ENCODE peak calls at places on chromosomes 4 and X, in ten cellular contexts. One of them, this sample, is unnamed.
A peak's percentile ranks its signal among the peaks of the same experiment; 100 is the strongest.

GRCh38 chrX:129996120-129996519 is 13.7 kb downstream of the BCORL1 start:
- DNase-seq in endodermal cell: no peak
- DNase-seq in Panc1: no peak
- DNase-seq in cardiac muscle cell: peak; percentile 64
- DNase-seq in upper lobe of right lung: no peak
- DNase-seq in lung: no peak
- DNase-seq in OCI-LY7: no peak
- DNase-seq in right cardiac atrium: no peak
- DNase-seq in spleen: no peak
- DNase-seq in CD8-positive, alpha-beta memory T cell: no peak
- DNase-seq in this sample: no peak

GRCh38 chr4:126799971-126800722 is 832.6 kb upstream of the INTU start:
- DNase-seq in endodermal cell: no peak
- DNase-seq in Panc1: no peak
- DNase-seq in cardiac muscle cell: peak; percentile 72
- DNase-seq in upper lobe of right lung: no peak
- DNase-seq in lung: no peak
- DNase-seq in OCI-LY7: no peak
- DNase-seq in right cardiac atrium: no peak
- DNase-seq in spleen: no peak
- DNase-seq in CD8-positive, alpha-beta memory T cell: no peak
- DNase-seq in this sample: no peak

GRCh38 chr4:92305148-92305877 is 1.5 kb downstream of the GRID2 start:
- DNase-seq in endodermal cell: peak; percentile 98
- DNase-seq in Panc1: no peak
- DNase-seq in cardiac muscle cell: peak; percentile 71
- DNase-seq in upper lobe of right lung: peak; percentile 71
- DNase-seq in lung: peak; percentile 28
- DNase-seq in OCI-LY7: no peak
- DNase-seq in right cardiac atrium: peak; percentile 68
- DNase-seq in spleen: no peak
- DNase-seq in CD8-positive, alpha-beta memory T cell: no peak
- DNase-seq in this sample: no peak

GRCh38 chrX:104565791-104566687 is at the start of gene IL1RAPL2:
- DNase-seq in endodermal cell: peak; percentile 90
- DNase-seq in Panc1: no peak
- DNase-seq in cardiac muscle cell: peak; percentile 13
- DNase-seq in upper lobe of right lung: peak; percentile 77
- DNase-seq in lung: no peak
- DNase-seq in OCI-LY7: no peak
- DNase-seq in right cardiac atrium: no peak
- DNase-seq in spleen: no peak
- DNase-seq in CD8-positive, alpha-beta memory T cell: no peak
- DNase-seq in this sample: peak; percentile 38

GRCh38 chr4:75306496-75306895 is 207.7 kb downstream of the RCHY1 start:
- DNase-seq in endodermal cell: no peak
- DNase-seq in Panc1: no peak
- DNase-seq in cardiac muscle cell: no peak
- DNase-seq in upper lobe of right lung: no peak
- DNase-seq in lung: no peak
- DNase-seq in OCI-LY7: no peak
- DNase-seq in right cardiac atrium: no peak
- DNase-seq in spleen: no peak
- DNase-seq in CD8-positive, alpha-beta memory T cell: no peak
- DNase-seq in this sample: no peak

GRCh38 chr4:147933316-147933715 is 201.4 kb downstream of the ARHGAP10 start:
- DNase-seq in endodermal cell: no peak
- DNase-seq in Panc1: no peak
- DNase-seq in cardiac muscle cell: no peak
- DNase-seq in upper lobe of right lung: no peak
- DNase-seq in lung: no peak
- DNase-seq in OCI-LY7: peak; percentile 2
- DNase-seq in right cardiac atrium: no peak
- DNase-seq in spleen: no peak
- DNase-seq in CD8-positive, alpha-beta memory T cell: no peak
- DNase-seq in this sample: no peak

GRCh38 chrX:40922307-40922706 is 162.9 kb upstream of the USP9X start:
- DNase-seq in endodermal cell: peak; percentile 83
- DNase-seq in Panc1: no peak
- DNase-seq in cardiac muscle cell: peak; percentile 80
- DNase-seq in upper lobe of right lung: no peak
- DNase-seq in lung: no peak
- DNase-seq in OCI-LY7: peak; percentile 44
- DNase-seq in right cardiac atrium: no peak
- DNase-seq in spleen: no peak
- DNase-seq in CD8-positive, alpha-beta memory T cell: no peak
- DNase-seq in this sample: no peak

GRCh38 chrX:9864011-9864410 is 77.8 kb downstream of the SHROOM2 start:
- DNase-seq in endodermal cell: peak; percentile 60
- DNase-seq in Panc1: no peak
- DNase-seq in cardiac muscle cell: no peak
- DNase-seq in upper lobe of right lung: no peak
- DNase-seq in lung: no peak
- DNase-seq in OCI-LY7: no peak
- DNase-seq in right cardiac atrium: no peak
- DNase-seq in spleen: no peak
- DNase-seq in CD8-positive, alpha-beta memory T cell: no peak
- DNase-seq in this sample: no peak

GRCh38 chr4:125750827-125751466 is 436.2 kb downstream of the FAT4 start:
- DNase-seq in endodermal cell: peak; percentile 76
- DNase-seq in Panc1: no peak
- DNase-seq in cardiac muscle cell: peak; percentile 85
- DNase-seq in upper lobe of right lung: no peak
- DNase-seq in lung: no peak
- DNase-seq in OCI-LY7: no peak
- DNase-seq in right cardiac atrium: peak; percentile 32
- DNase-seq in spleen: no peak
- DNase-seq in CD8-positive, alpha-beta memory T cell: no peak
- DNase-seq in this sample: no peak

GRCh38 chr4:122884504-122884903 is 37.9 kb downstream of the NUDT6 start:
- DNase-seq in endodermal cell: no peak
- DNase-seq in Panc1: no peak
- DNase-seq in cardiac muscle cell: no peak
- DNase-seq in upper lobe of right lung: no peak
- DNase-seq in lung: no peak
- DNase-seq in OCI-LY7: no peak
- DNase-seq in right cardiac atrium: no peak
- DNase-seq in spleen: no peak
- DNase-seq in CD8-positive, alpha-beta memory T cell: no peak
- DNase-seq in this sample: no peak

GRCh38 chr4:85824166-85824945 is 349.4 kb downstream of the ARHGAP24 start:
- DNase-seq in endodermal cell: no peak
- DNase-seq in Panc1: no peak
- DNase-seq in cardiac muscle cell: no peak
- DNase-seq in upper lobe of right lung: no peak
- DNase-seq in lung: no peak
- DNase-seq in OCI-LY7: no peak
- DNase-seq in right cardiac atrium: no peak
- DNase-seq in spleen: no peak
- DNase-seq in CD8-positive, alpha-beta memory T cell: no peak
- DNase-seq in this sample: no peak

GRCh38 chr4:48727666-48728459 is 52.2 kb downstream of the FRYL start:
- DNase-seq in endodermal cell: no peak
- DNase-seq in Panc1: no peak
- DNase-seq in cardiac muscle cell: no peak
- DNase-seq in upper lobe of right lung: no peak
- DNase-seq in lung: no peak
- DNase-seq in OCI-LY7: no peak
- DNase-seq in right cardiac atrium: no peak
- DNase-seq in spleen: no peak
- DNase-seq in CD8-positive, alpha-beta memory T cell: no peak
- DNase-seq in this sample: no peak
- H3K27ac ChIP-seq in endodermal cell: no peak overlapping the region
- H3K27ac ChIP-seq in Panc1: no peak overlapping the region
- H3K27ac ChIP-seq in cardiac muscle cell: no peak overlapping the region
- H3K27ac ChIP-seq in upper lobe of right lung: no peak overlapping the region
- H3K27ac ChIP-seq in lung: no peak overlapping the region
- H3K27ac ChIP-seq in OCI-LY7: no peak overlapping the region
- H3K27ac ChIP-seq in right cardiac atrium: no peak overlapping the region
- H3K27ac ChIP-seq in spleen: no peak overlapping the region
- H3K27ac ChIP-seq in CD8-positive, alpha-beta memory T cell: no peak overlapping the region
- H3K27ac ChIP-seq in this sample: no peak overlapping the region

GRCh38 chr4:185931986-185932385 is 120.0 kb upstream of the SORBS2 start:
- DNase-seq in endodermal cell: no peak
- DNase-seq in Panc1: no peak
- DNase-seq in cardiac muscle cell: peak; percentile 9
- DNase-seq in upper lobe of right lung: no peak
- DNase-seq in lung: no peak
- DNase-seq in OCI-LY7: no peak
- DNase-seq in right cardiac atrium: no peak
- DNase-seq in spleen: no peak
- DNase-seq in CD8-positive, alpha-beta memory T cell: no peak
- DNase-seq in this sample: no peak
- H3K27ac ChIP-seq in endodermal cell: no peak overlapping the region
- H3K27ac ChIP-seq in Panc1: no peak overlapping the region
- H3K27ac ChIP-seq in cardiac muscle cell: no peak overlapping the region
- H3K27ac ChIP-seq in upper lobe of right lung: no peak overlapping the region
- H3K27ac ChIP-seq in lung: no peak overlapping the region
- H3K27ac ChIP-seq in OCI-LY7: no peak overlapping the region
- H3K27ac ChIP-seq in right cardiac atrium: no peak overlapping the region
- H3K27ac ChIP-seq in spleen: peak overlapping the region; percentile 59
- H3K27ac ChIP-seq in CD8-positive, alpha-beta memory T cell: no peak overlapping the region
- H3K27ac ChIP-seq in this sample: no peak overlapping the region

GRCh38 chr4:68499021-68499420 is 51.8 kb downstream of the TMPRSS11E start:
- DNase-seq in endodermal cell: no peak
- DNase-seq in Panc1: no peak
- DNase-seq in cardiac muscle cell: no peak
- DNase-seq in upper lobe of right lung: no peak
- DNase-seq in lung: no peak
- DNase-seq in OCI-LY7: no peak
- DNase-seq in right cardiac atrium: no peak
- DNase-seq in spleen: no peak
- DNase-seq in CD8-positive, alpha-beta memory T cell: no peak
- DNase-seq in this sample: no peak
- H3K27ac ChIP-seq in endodermal cell: no peak overlapping the region
- H3K27ac ChIP-seq in Panc1: no peak overlapping the region
- H3K27ac ChIP-seq in cardiac muscle cell: no peak overlapping the region
- H3K27ac ChIP-seq in upper lobe of right lung: no peak overlapping the region
- H3K27ac ChIP-seq in lung: no peak overlapping the region
- H3K27ac ChIP-seq in OCI-LY7: no peak overlapping the region
- H3K27ac ChIP-seq in right cardiac atrium: no peak overlapping the region
- H3K27ac ChIP-seq in spleen: no peak overlapping the region
- H3K27ac ChIP-seq in CD8-positive, alpha-beta memory T cell: no peak overlapping the region
- H3K27ac ChIP-seq in this sample: no peak overlapping the region

GRCh38 chrX:13092455-13092941 is 48.1 kb upstream of the FAM9C start:
- DNase-seq in endodermal cell: no peak
- DNase-seq in Panc1: no peak
- DNase-seq in cardiac muscle cell: no peak
- DNase-seq in upper lobe of right lung: peak; percentile 74
- DNase-seq in lung: no peak
- DNase-seq in OCI-LY7: no peak
- DNase-seq in right cardiac atrium: no peak
- DNase-seq in spleen: peak; percentile 90
- DNase-seq in CD8-positive, alpha-beta memory T cell: peak; percentile 91
- DNase-seq in this sample: peak; percentile 65

GRCh38 chrX:13091111-13091765 is 46.8 kb upstream of the FAM9C start:
- DNase-seq in endodermal cell: no peak
- DNase-seq in Panc1: no peak
- DNase-seq in cardiac muscle cell: peak; percentile 71
- DNase-seq in upper lobe of right lung: no peak
- DNase-seq in lung: no peak
- DNase-seq in OCI-LY7: no peak
- DNase-seq in right cardiac atrium: no peak
- DNase-seq in spleen: no peak
- DNase-seq in CD8-positive, alpha-beta memory T cell: peak; percentile 48
- DNase-seq in this sample: no peak

GRCh38 chrX:13093489-13094140 is 49.2 kb upstream of the FAM9C start:
- DNase-seq in endodermal cell: no peak
- DNase-seq in Panc1: no peak
- DNase-seq in cardiac muscle cell: no peak
- DNase-seq in upper lobe of right lung: no peak
- DNase-seq in lung: no peak
- DNase-seq in OCI-LY7: no peak
- DNase-seq in right cardiac atrium: no peak
- DNase-seq in spleen: no peak
- DNase-seq in CD8-positive, alpha-beta memory T cell: peak; percentile 54
- DNase-seq in this sample: no peak

GRCh38 chrX:13094374-13094773 is 50.0 kb upstream of the FAM9C start:
- DNase-seq in endodermal cell: no peak
- DNase-seq in Panc1: no peak
- DNase-seq in cardiac muscle cell: no peak
- DNase-seq in upper lobe of right lung: no peak
- DNase-seq in lung: no peak
- DNase-seq in OCI-LY7: no peak
- DNase-seq in right cardiac atrium: no peak
- DNase-seq in spleen: no peak
- DNase-seq in CD8-positive, alpha-beta memory T cell: no peak
- DNase-seq in this sample: no peak

DNA sequence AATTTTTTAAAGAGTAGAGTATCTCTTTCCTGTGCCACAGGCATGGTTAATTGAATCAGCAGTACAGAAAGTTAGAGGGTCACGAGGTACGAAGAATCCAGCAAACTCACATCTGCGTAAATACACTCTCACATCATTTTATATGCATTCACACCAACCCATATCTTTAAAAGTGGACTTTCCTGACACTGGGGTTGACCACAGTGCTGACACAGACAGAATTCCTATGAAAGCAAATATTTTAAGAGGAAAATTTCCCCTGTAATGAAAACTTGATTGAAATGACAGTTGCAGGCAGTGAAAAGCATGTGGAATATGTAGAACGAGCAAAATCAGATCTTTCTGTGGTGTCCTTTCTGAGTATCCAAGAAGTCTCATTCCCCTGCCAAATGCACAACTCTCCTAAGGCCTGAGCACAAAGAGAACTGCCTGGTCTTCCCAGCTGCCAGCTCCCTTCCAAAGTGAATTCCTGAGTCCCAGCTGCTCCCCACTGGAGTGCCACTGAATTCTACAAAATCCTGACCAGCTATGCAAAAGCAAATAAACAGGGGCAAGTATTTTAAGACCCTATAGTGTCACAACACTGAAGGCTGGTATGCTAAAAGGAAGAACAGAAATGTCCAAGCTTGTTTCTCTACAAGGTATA is 50.5 kb upstream of the FAM9C start:
- DNase-seq in endodermal cell: no peak
- DNase-seq in Panc1: no peak
- DNase-seq in cardiac muscle cell: peak; percentile 70
- DNase-seq in upper lobe of right lung: no peak
- DNase-seq in lung: no peak
- DNase-seq in OCI-LY7: no peak
- DNase-seq in right cardiac atrium: no peak
- DNase-seq in spleen: no peak
- DNase-seq in CD8-positive, alpha-beta memory T cell: no peak
- DNase-seq in this sample: no peak
- H3K27ac ChIP-seq in endodermal cell: no peak overlapping the region
- H3K27ac ChIP-seq in Panc1: peak overlapping the region; percentile 81
- H3K27ac ChIP-seq in cardiac muscle cell: no peak overlapping the region
- H3K27ac ChIP-seq in upper lobe of right lung: peak overlapping the region; percentile 36
- H3K27ac ChIP-seq in lung: no peak overlapping the region
- H3K27ac ChIP-seq in OCI-LY7: no peak overlapping the region
- H3K27ac ChIP-seq in right cardiac atrium: no peak overlapping the region
- H3K27ac ChIP-seq in spleen: peak overlapping the region; percentile 90
- H3K27ac ChIP-seq in CD8-positive, alpha-beta memory T cell: peak overlapping the region; percentile 13
- H3K27ac ChIP-seq in this sample: no peak overlapping the region

DNA sequence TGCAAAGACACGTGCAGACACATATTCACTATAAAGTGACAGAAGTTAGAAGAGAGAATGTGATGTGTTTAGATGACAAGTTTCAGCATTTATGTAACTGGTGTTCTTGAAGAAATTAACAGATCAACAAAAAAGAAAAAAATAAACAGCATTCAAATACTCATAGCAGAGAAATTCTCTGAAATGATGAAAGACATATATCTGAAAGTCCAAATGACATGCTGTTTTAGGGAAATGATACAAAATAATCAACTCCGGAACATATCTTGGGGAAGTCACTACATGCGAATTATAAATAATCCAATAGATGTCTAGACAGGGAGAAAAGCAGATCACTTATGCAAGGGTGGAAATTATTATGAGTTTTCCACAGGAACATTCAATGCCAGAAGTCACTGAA is 146.0 kb downstream of the SPANXN4 start:
- DNase-seq in endodermal cell: no peak
- DNase-seq in Panc1: no peak
- DNase-seq in cardiac muscle cell: no peak
- DNase-seq in upper lobe of right lung: no peak
- DNase-seq in lung: no peak
- DNase-seq in OCI-LY7: no peak
- DNase-seq in right cardiac atrium: no peak
- DNase-seq in spleen: no peak
- DNase-seq in CD8-positive, alpha-beta memory T cell: no peak
- DNase-seq in this sample: no peak
- H3K27ac ChIP-seq in endodermal cell: no peak overlapping the region
- H3K27ac ChIP-seq in Panc1: no peak overlapping the region
- H3K27ac ChIP-seq in cardiac muscle cell: no peak overlapping the region
- H3K27ac ChIP-seq in upper lobe of right lung: no peak overlapping the region
- H3K27ac ChIP-seq in lung: no peak overlapping the region
- H3K27ac ChIP-seq in OCI-LY7: no peak overlapping the region
- H3K27ac ChIP-seq in right cardiac atrium: no peak overlapping the region
- H3K27ac ChIP-seq in spleen: no peak overlapping the region
- H3K27ac ChIP-seq in CD8-positive, alpha-beta memory T cell: no peak overlapping the region
- H3K27ac ChIP-seq in this sample: no peak overlapping the region